ENCODE peak calls at places on chromosomes 6 and 20, in four cellular contexts. C is heart left ventricle, P is choroid plexus epithelial cell, S is lung. G is an unnamed sample.

GRCh38 chr6:1285589-1286340 is 26.1 kb upstream of the FOXQ1 start:
- DNase-seq in C (peak; percentile 30), P (peak; percentile 86), S (no peak), G (no peak)

GRCh38 chr20:24785141-24785924 is 163.7 kb upstream of the CST7 start:
- DNase-seq in C (no peak), P (no peak), S (no peak), G (no peak)

GRCh38 chr20:41176711-41177552 is 39.6 kb downstream of the PLCG1 start:
- DNase-seq in C (no peak), P (no peak), S (peak; percentile 27), G (no peak)

GRCh38 chr20:11786108-11786507 is 131.6 kb upstream of the BTBD3 start:
- DNase-seq in C (no peak), P (no peak), S (no peak), G (no peak)

GRCh38 chr20:57785061-57785460 is 75.2 kb upstream of the PMEPA1 start:
- DNase-seq in C (no peak), P (no peak), S (no peak), G (no peak)

GRCh38 chr20:47790032-47790965 is 5.0 kb upstream of the SULF2 start:
- DNase-seq in C (no peak), P (peak; percentile 73), S (no peak), G (no peak)

GRCh38 chr6:150134280-150134920 is 8.4 kb upstream of the PPP1R14C start:
- DNase-seq in C (no peak), P (no peak), S (peak; percentile 71), G (peak; percentile 80)

GRCh38 chr6:153028963-153029362 is 26.5 kb upstream of the MTRF1L start:
- DNase-seq in C (no peak), P (no peak), S (no peak), G (no peak)

GRCh38 chr6:75600694-75601265 is 900 bp upstream of the SENP6 start:
- DNase-seq in C (no peak), P (no peak), S (no peak), G (no peak)

GRCh38 chr20:61050491-61050890 is 201.6 kb upstream of the CDH4 start:
- DNase-seq in C (no peak), P (no peak), S (no peak), G (no peak)

GRCh38 chr6:143692696-143693095 is 14.9 kb downstream of the PHACTR2 start:
- DNase-seq in C (no peak), P (peak; percentile 50), S (no peak), G (no peak)

GRCh38 chr6:79305020-79305419 is 70.5 kb upstream of the HMGN3 start:
- DNase-seq in C (no peak), P (no peak), S (no peak), G (no peak)

GRCh38 chr20:39042279-39043150 is 80.4 kb downstream of the DHX35 start:
- DNase-seq in C (no peak), P (no peak), S (no peak), G (no peak)

GRCh38 chr6:38024908-38025307 is 205.4 kb downstream of the ZFAND3 start:
- DNase-seq in C (no peak), P (peak; percentile 49), S (no peak), G (no peak)

GRCh38 chr20:59032713-59033059 is 551 bp upstream of the ATP5F1E start:
- DNase-seq in C (no peak), P (no peak), S (no peak), G (no peak)

GRCh38 chr6:45658958-45659357 is 281.2 kb upstream of the SUPT3H start:
- DNase-seq in C (no peak), P (no peak), S (no peak), G (no peak)

GRCh38 chr6:101706576-101706975 is 313.1 kb downstream of the GRIK2 start:
- DNase-seq in C (no peak), P (no peak), S (no peak), G (no peak)

GRCh38 chr20:19492937-19493336 is 265.1 kb upstream of the RIN2 start:
- DNase-seq in C (no peak), P (no peak), S (no peak), G (no peak)

GRCh38 chr6:64294034-64294433 is 658.4 kb downstream of the PHF3 start:
- DNase-seq in C (no peak), P (peak; percentile 40), S (no peak), G (no peak)

GRCh38 chr6:6007311-6008113 is 787 bp upstream of the NRN1 start:
- DNase-seq in C (no peak), P (no peak), S (no peak), G (no peak)

GRCh38 chr6:134187154-134187553 is 130.8 kb downstream of the SGK1 start:
- DNase-seq in C (no peak), P (no peak), S (no peak), G (no peak)

GRCh38 chr6:168956884-168957730 is 296.5 kb downstream of the THBS2 start:
- DNase-seq in C (peak; percentile 52), P (peak; percentile 92), S (peak; percentile 56), G (peak; percentile 60)

GRCh38 chr20:36720510-36720909 is 25.4 kb downstream of the NDRG3 start:
- DNase-seq in C (no peak), P (peak; percentile 13), S (no peak), G (no peak)

GRCh38 chr20:46779831-46780230 is 70.4 kb downstream of the SLC2A10 start:
- DNase-seq in C (no peak), P (no peak), S (no peak), G (no peak)

GRCh38 chr20:33789109-33789857 is 21.9 kb upstream of the CHMP4B start:
- DNase-seq in C (peak; percentile 43), P (peak; percentile 94), S (peak; percentile 92), G (peak; percentile 95)

GRCh38 chr20:45306431-45306982 is at the start of gene RBPJL:
- DNase-seq in C (no peak), P (no peak), S (no peak), G (no peak)

GRCh38 chr6:27294409-27294808 is 17.7 kb downstream of the POM121L2 start:
- DNase-seq in C (no peak), P (no peak), S (no peak), G (no peak)
- H3K4me3 ChIP-seq in C (no peak overlapping the region), P (no peak overlapping the region), S (no peak overlapping the region), G (no peak overlapping the region)

GRCh38 chr6:90284236-90284744 is 12.4 kb downstream of the BACH2 start:
- DNase-seq in C (no peak), P (peak; percentile 96), S (no peak), G (no peak)
- H3K4me3 ChIP-seq in C (peak overlapping the region; percentile 25), P (peak overlapping the region; percentile 28), S (no peak overlapping the region), G (no peak overlapping the region)

GRCh38 chr6:128259735-128260685 is 260.4 kb downstream of the PTPRK start:
- DNase-seq in C (no peak), P (peak; percentile 25), S (no peak), G (no peak)
- H3K4me3 ChIP-seq in C (no peak overlapping the region), P (no peak overlapping the region), S (no peak overlapping the region), G (no peak overlapping the region)

GRCh38 chr6:111087871-111088667 is 766 bp downstream of the SLC16A10 start:
- DNase-seq in C (no peak), P (peak; percentile 28), S (peak; percentile 33), G (peak; percentile 69)
- H3K4me3 ChIP-seq in C (peak overlapping the region; percentile 59), P (peak overlapping the region; percentile 56), S (peak overlapping the region; percentile 62), G (peak overlapping the region; percentile 61)

DNA sequence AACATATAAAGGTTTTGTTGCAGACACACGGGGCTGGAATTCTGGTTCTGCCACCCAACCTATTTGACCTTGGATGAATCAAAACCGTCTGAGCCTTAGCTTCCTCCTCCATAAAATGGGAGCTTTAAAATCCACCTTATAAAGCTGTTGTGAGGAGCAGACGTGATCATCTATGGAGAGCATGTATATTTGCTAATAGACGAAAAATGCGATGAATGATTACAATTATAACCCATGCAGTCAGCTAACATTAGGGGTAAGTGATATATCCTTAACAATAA is 586 bp upstream of the NUP153 start:
- DNase-seq in C (no peak), P (no peak), S (no peak), G (no peak)
- H3K4me3 ChIP-seq in C (peak overlapping the region; percentile 90), P (peak overlapping the region; percentile 89), S (no peak overlapping the region), G (peak overlapping the region; percentile 85)

DNA sequence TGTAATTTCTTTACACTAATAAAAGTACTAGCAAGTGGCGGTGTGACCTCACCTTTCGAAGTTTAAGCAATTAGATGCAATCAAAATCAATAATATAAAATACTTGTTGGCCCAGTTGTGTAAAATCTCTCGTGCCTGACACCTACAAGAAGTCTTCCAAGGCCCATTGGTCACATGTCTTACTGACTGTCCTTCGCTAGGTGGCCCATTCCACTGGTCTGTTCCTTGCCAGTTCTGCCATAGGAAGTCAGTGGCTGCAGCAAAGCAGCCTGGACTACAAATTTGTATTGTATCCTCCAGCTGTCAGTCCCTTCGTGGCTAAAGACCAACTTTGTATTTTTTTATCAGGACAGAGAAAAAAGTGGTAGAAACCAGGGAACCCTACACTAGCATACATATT is 61.8 kb downstream of the CYB5R4 start:
- DNase-seq in C (no peak), P (no peak), S (no peak), G (no peak)
- H3K4me3 ChIP-seq in C (no peak overlapping the region), P (no peak overlapping the region), S (no peak overlapping the region), G (no peak overlapping the region)

DNA sequence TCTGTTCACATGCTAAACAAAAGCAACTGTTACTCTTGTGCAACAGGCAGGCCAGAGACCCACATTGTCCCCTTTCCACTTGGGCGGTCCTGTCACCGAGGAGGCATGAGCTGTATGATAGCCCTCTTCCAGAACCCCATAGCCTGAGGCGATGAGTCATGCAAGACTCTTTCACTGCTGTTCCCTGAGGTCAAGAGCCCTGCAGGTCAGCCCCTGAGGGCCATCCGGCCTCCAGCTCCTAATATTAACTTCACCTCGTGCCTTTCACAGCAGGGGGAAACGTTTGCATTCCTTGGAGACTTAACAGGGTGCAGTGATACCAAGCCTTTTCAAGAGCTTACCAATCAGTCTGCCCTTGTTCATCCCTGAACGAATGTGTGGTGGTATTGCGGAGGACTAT is 253.3 kb upstream of the ECI2 start:
- DNase-seq in C (no peak), P (no peak), S (no peak), G (no peak)
- H3K4me3 ChIP-seq in C (no peak overlapping the region), P (no peak overlapping the region), S (no peak overlapping the region), G (no peak overlapping the region)

GRCh38 chr20:51100617-51101016 is 77.7 kb upstream of the KCNG1 start:
- DNase-seq in C (no peak), P (no peak), S (no peak), G (peak; percentile 84)
- H3K4me3 ChIP-seq in C (no peak overlapping the region), P (no peak overlapping the region), S (no peak overlapping the region), G (no peak overlapping the region)

G was measured in colonic mucosa.